ENCODE peak calls at places on chromosomes 16 and 17, in four cellular contexts. J, V, N and P are unnamed samples.

GRCh38 chr16:27770271-27771196 is 220.6 kb downstream of the KATNIP start:
- DNase-seq in J (no peak), V (no peak), N (no peak), P (no peak)

GRCh38 chr16:59573528-59574271 is 839.6 kb upstream of the GOT2 start:
- DNase-seq in J (peak; percentile 26), V (peak; percentile 15), N (peak; percentile 56), P (peak; percentile 58)

GRCh38 chr16:65062736-65063583 is 58.9 kb downstream of the CDH11 start:
- DNase-seq in J (no peak), V (no peak), N (no peak), P (no peak)

GRCh38 chr17:65548570-65548969 is 12.9 kb downstream of the AXIN2 start:
- DNase-seq in J (no peak), V (no peak), N (no peak), P (no peak)

GRCh38 chr16:66510711-66511614 is 39.0 kb downstream of the TK2 start:
- DNase-seq in J (peak; percentile 21), V (no peak), N (no peak), P (no peak)

GRCh38 chr17:55742272-55743102 is 8.4 kb upstream of the PCTP start:
- DNase-seq in J (no peak), V (no peak), N (no peak), P (no peak)

GRCh38 chr16:58366247-58367031 is 25.8 kb upstream of the GINS3 start:
- DNase-seq in J (no peak), V (no peak), N (no peak), P (no peak)

GRCh38 chr16:81077077-81077940 is at the start of gene C16orf46:
- DNase-seq in J (peak; percentile 97), V (peak; percentile 74), N (peak; percentile 98), P (peak; percentile 72)

GRCh38 chr16:20873331-20873730 is 26.8 kb downstream of the DCUN1D3 start:
- DNase-seq in J (no peak), V (no peak), N (no peak), P (no peak)

GRCh38 chr17:38428643-38429371 is 543 bp downstream of the ARHGAP23 start:
- DNase-seq in J (peak; percentile 89), V (no peak), N (peak; percentile 62), P (no peak)

GRCh38 chr17:49694847-49695697 is 12.7 kb downstream of the SLC35B1 start:
- DNase-seq in J (peak; percentile 36), V (no peak), N (peak; percentile 54), P (no peak)

GRCh38 chr16:1769402-1770300 is 1.7 kb downstream of the NME3 start:
- DNase-seq in J (no peak), V (no peak), N (no peak), P (no peak)

GRCh38 chr16:88727871-88728270 is 21.6 kb downstream of the CTU2 start:
- DNase-seq in J (no peak), V (no peak), N (no peak), P (no peak)

GRCh38 chr17:73867056-73867455 is 222.8 kb upstream of the SDK2 start:
- DNase-seq in J (no peak), V (no peak), N (no peak), P (no peak)

GRCh38 chr16:27761816-27762215 is 211.9 kb downstream of the KATNIP start:
- DNase-seq in J (no peak), V (no peak), N (no peak), P (no peak)

GRCh38 chr16:81618661-81619060 is 160.4 kb upstream of the PLCG2 start:
- DNase-seq in J (no peak), V (no peak), N (no peak), P (no peak)

GRCh38 chr17:55063857-55064485 is 95.4 kb downstream of the STXBP4 start:
- DNase-seq in J (no peak), V (no peak), N (no peak), P (no peak)

GRCh38 chr16:2199621-2200139 is 3.3 kb upstream of the CASKIN1 start:
- DNase-seq in J (no peak), V (no peak), N (no peak), P (no peak)

GRCh38 chr16:3029499-3030127 is 5.8 kb downstream of the THOC6 start:
- DNase-seq in J (no peak), V (no peak), N (peak; percentile 53), P (no peak)

GRCh38 chr17:78539771-78540170 is 37.4 kb downstream of the DNAH17 start:
- DNase-seq in J (no peak), V (no peak), N (no peak), P (no peak)

GRCh38 chr16:57743886-57744645 is 8.5 kb downstream of the KATNB1 start:
- DNase-seq in J (no peak), V (no peak), N (no peak), P (no peak)

GRCh38 chr16:31476305-31477219 is 4.6 kb downstream of the TGFB1I1 start:
- DNase-seq in J (no peak), V (no peak), N (no peak), P (no peak)

GRCh38 chr17:2156666-2157065 is 101.8 kb downstream of the HIC1 start:
- DNase-seq in J (no peak), V (no peak), N (no peak), P (no peak)

GRCh38 chr17:37564252-37564651 is 45.0 kb downstream of the SYNRG start:
- DNase-seq in J (no peak), V (no peak), N (no peak), P (no peak)

GRCh38 chr16:1426734-1427451 is 4.0 kb upstream of the PERCC1 start:
- DNase-seq in J (no peak), V (no peak), N (no peak), P (no peak)

GRCh38 chr17:48570325-48571023 is 7.7 kb downstream of the HOXB4 start:
- DNase-seq in J (no peak), V (no peak), N (no peak), P (no peak)

GRCh38 chr17:17785407-17785806 is 51.4 kb downstream of the SREBF1 start:
- DNase-seq in J (no peak), V (no peak), N (no peak), P (no peak)

GRCh38 chr16:30004424-30004776 is 6.4 kb downstream of the DOC2A start:
- DNase-seq in J (no peak), V (no peak), N (no peak), P (no peak)

GRCh38 chr16:50502616-50503000 is 45.6 kb upstream of the NKD1 start:
- DNase-seq in J (no peak), V (no peak), N (no peak), P (no peak)

GRCh38 chr17:80261159-80261894 is 675 bp downstream of the RNF213 start:
- DNase-seq in J (peak; percentile 57), V (no peak), N (peak; percentile 34), P (no peak)

GRCh38 chr17:76314392-76315227 is 6.5 kb upstream of the QRICH2 start:
- DNase-seq in J (no peak), V (no peak), N (no peak), P (no peak)

GRCh38 chr16:81637336-81638235 is 141.5 kb upstream of the PLCG2 start:
- DNase-seq in J (no peak), V (no peak), N (no peak), P (no peak)

GRCh38 chr17:43697937-43698336 is 36.2 kb upstream of the MEOX1 start:
- DNase-seq in J (no peak), V (no peak), N (no peak), P (no peak)

GRCh38 chr17:41773190-41773588 is 13.3 kb downstream of the JUP start:
- DNase-seq in J (peak; percentile 76), V (no peak), N (peak; percentile 86), P (peak; percentile 33)

GRCh38 chr16:81710596-81710995 is 68.5 kb upstream of the PLCG2 start:
- DNase-seq in J (no peak), V (no peak), N (no peak), P (no peak)

GRCh38 chr16:83813818-83814653 is 6.3 kb downstream of the HSBP1 start:
- DNase-seq in J (peak; percentile 79), V (peak; percentile 79), N (peak; percentile 70), P (no peak)